ENCODE peak calls at places on chromosomes 3 and 15, in five cellular contexts. L is coronary artery, B is ascending aorta, T is PC-3, J is astrocyte of the spinal cord. F is an unnamed sample.

GRCh38 chr3:172394692-172395091 is 53.6 kb downstream of the GHSR start:
- DNase-seq in L (no peak), B (no peak), T (no peak), J (no peak), F (no peak)

GRCh38 chr3:106485202-106485601 is 616.4 kb upstream of the CBLB start:
- DNase-seq in L (no peak), B (no peak), T (no peak), J (peak), F (peak)

GRCh38 chr3:72055436-72055835 is 270.5 kb upstream of the PROK2 start:
- DNase-seq in L (no peak), B (no peak), T (no peak), J (no peak), F (no peak)

GRCh38 chr15:88396382-88396781 is 70.8 kb downstream of the MRPL46 start:
- DNase-seq in L (peak), B (no peak), T (no peak), J (no peak), F (no peak)

GRCh38 chr15:71811752-71812735 is 1.7 kb downstream of the NR2E3 start:
- DNase-seq in L (no peak), B (no peak), T (no peak), J (no peak), F (no peak)

GRCh38 chr15:51814616-51815015 is 14.8 kb upstream of the TMOD3 start:
- DNase-seq in L (no peak), B (no peak), T (no peak), J (peak), F (peak)

GRCh38 chr3:125556314-125556713 is 36.3 kb upstream of the SNX4 start:
- DNase-seq in L (no peak), B (no peak), T (no peak), J (peak), F (peak)

GRCh38 chr15:44222478-44222877 is 27.4 kb upstream of the FRMD5 start:
- DNase-seq in L (no peak), B (no peak), T (no peak), J (peak), F (no peak)

GRCh38 chr15:91118796-91119590 is 18.9 kb downstream of the SV2B start:
- DNase-seq in L (peak), B (no peak), T (no peak), J (no peak), F (no peak)

GRCh38 chr3:14296352-14296751 is 106.1 kb upstream of the SLC6A6 start:
- DNase-seq in L (no peak), B (no peak), T (no peak), J (no peak), F (no peak)

GRCh38 chr3:30688776-30689175 is 82.4 kb downstream of the TGFBR2 start:
- DNase-seq in L (no peak), B (no peak), T (no peak), J (no peak), F (peak)

GRCh38 chr3:72336821-72337479 is 511.3 kb downstream of the SHQ1 start:
- DNase-seq in L (peak), B (peak), T (peak), J (peak), F (peak)

GRCh38 chr3:123713211-123713610 is 128.4 kb upstream of the HACD2 start:
- DNase-seq in L (peak), B (peak), T (no peak), J (no peak), F (no peak)

GRCh38 chr15:85941186-85941855 is 138.3 kb upstream of the AGBL1 start:
- DNase-seq in L (no peak), B (no peak), T (no peak), J (peak), F (peak)

GRCh38 chr3:156941311-156941710 is 115.2 kb downstream of the LEKR1 start:
- DNase-seq in L (no peak), B (no peak), T (no peak), J (no peak), F (no peak)

GRCh38 chr3:128686465-128686864 is 35.8 kb upstream of the RPN1 start:
- DNase-seq in L (no peak), B (no peak), T (no peak), J (no peak), F (no peak)

GRCh38 chr15:67765706-67766105 is 59.6 kb upstream of the SKOR1 start:
- DNase-seq in L (no peak), B (no peak), T (no peak), J (no peak), F (no peak)

GRCh38 chr3:196554205-196554604 is 14.1 kb downstream of the WDR53 start:
- DNase-seq in L (no peak), B (no peak), T (no peak), J (no peak), F (no peak)

GRCh38 chr15:28082891-28083688 is 16.0 kb downstream of the OCA2 start:
- DNase-seq in L (no peak), B (no peak), T (no peak), J (no peak), F (no peak)

GRCh38 chr3:25665646-25666136 is 984 bp upstream of the TOP2B start:
- DNase-seq in L (no peak), B (no peak), T (no peak), J (no peak), F (no peak)

GRCh38 chr3:69753179-69753775 is 14.0 kb downstream of the MITF start:
- DNase-seq in L (no peak), B (no peak), T (no peak), J (no peak), F (no peak)

GRCh38 chr3:113659996-113660395 is 36.4 kb downstream of the USF3 start:
- DNase-seq in L (no peak), B (no peak), T (no peak), J (no peak), F (no peak)

GRCh38 chr15:76333720-76334437 is 2.7 kb upstream of the ISL2 start:
- DNase-seq in L (no peak), B (no peak), T (peak), J (no peak), F (no peak)

GRCh38 chr3:46096336-46096735 is 69.1 kb upstream of the XCR1 start:
- DNase-seq in L (no peak), B (no peak), T (no peak), J (no peak), F (peak)

GRCh38 chr3:133114198-133114597 is 76.0 kb downstream of the TMEM108 start:
- DNase-seq in L (no peak), B (no peak), T (no peak), J (peak), F (peak)

GRCh38 chr15:29103825-29104565 is 165.6 kb downstream of the NSMCE3 start:
- DNase-seq in L (no peak), B (peak), T (peak), J (peak), F (peak)

GRCh38 chr15:31129769-31130303 is 28.3 kb upstream of the TRPM1 start:
- DNase-seq in L (no peak), B (no peak), T (no peak), J (no peak), F (no peak)

GRCh38 chr3:9342696-9343095 is 20.2 kb upstream of the THUMPD3 start:
- DNase-seq in L (no peak), B (no peak), T (peak), J (no peak), F (no peak)

GRCh38 chr3:130892759-130893239 is 1.1 kb upstream of the ATP2C1 start:
- DNase-seq in L (no peak), B (peak), T (peak), J (peak), F (peak)
- TF ChIP-seq CTCF in L (peak), B (peak), T (peak), J (peak), F (peak)

GRCh38 chr3:16177962-16178627 is 3.6 kb downstream of the GALNT15 start:
- DNase-seq in L (peak), B (peak), T (peak), J (peak), F (peak)
- H3K4me3 ChIP-seq in L (peak), B (peak), T (no peak), J (no peak), F (peak)

GRCh38 chr15:41957021-41957897 is 15.1 kb downstream of the EHD4 start:
- DNase-seq in L (no peak), B (no peak), T (no peak), J (no peak), F (no peak)
- TF ChIP-seq CTCF in L (no peak), B (no peak), T (no peak), J (no peak), F (no peak)

GRCh38 chr3:3701949-3702348 is 97.3 kb upstream of the LRRN1 start:
- DNase-seq in L (no peak), B (no peak), T (no peak), J (no peak), F (no peak)
- H3K4me3 ChIP-seq in L (no peak), B (no peak), T (no peak), J (no peak), F (no peak)